ENCODE peak calls at places on chromosomes 12 and 14, in four cellular contexts. P is HepG2, O is A549, R is K562. S is an unnamed sample.

GRCh38 chr12:118972982-118973381 is 8.4 kb upstream of the SRRM4 start:
- DNase-seq in R (no peak), P (no peak), O (no peak), S (no peak)

GRCh38 chr12:110244829-110245228 is 36.2 kb upstream of the ATP2A2 start:
- DNase-seq in O (peak), R (no peak), P (no peak), S (no peak)

GRCh38 chr12:71440393-71441349 is 1.1 kb downstream of the LGR5 start:
- DNase-seq in P (peak), R (peak), O (peak), S (no peak)

GRCh38 chr14:94423465-94424056 is 29.0 kb downstream of the SERPINA11 start:
- DNase-seq in R (peak), P (peak), O (peak), S (peak)

GRCh38 chr12:53530920-53531319 is 23.6 kb upstream of the NPFF start:
- DNase-seq in O (no peak), R (no peak), P (no peak), S (no peak)

GRCh38 chr12:44874981-44875416 is 1.1 kb downstream of the NELL2 start:
- DNase-seq in R (no peak), P (no peak), O (peak), S (peak)

GRCh38 chr14:104979758-104980591 is 1.8 kb upstream of the AHNAK2 start:
- DNase-seq in R (no peak), P (no peak), O (peak), S (no peak)

GRCh38 chr14:61653507-61653906 is 41.8 kb upstream of the HIF1A start:
- DNase-seq in R (no peak), O (peak), P (no peak), S (no peak)

GRCh38 chr12:109579639-109580038 is 6.0 kb downstream of the MVK start:
- DNase-seq in P (no peak), R (no peak), O (no peak), S (no peak)

GRCh38 chr12:80565276-80565675 is 121.2 kb downstream of the PTPRQ start:
- DNase-seq in O (no peak), P (no peak), R (no peak), S (no peak)

GRCh38 chr14:67815573-67816235 is 686 bp downstream of the ZFYVE26 start:
- DNase-seq in O (no peak), P (no peak), R (peak), S (no peak)

GRCh38 chr14:102659797-102660196 is 67.3 kb downstream of the RCOR1 start:
- DNase-seq in O (peak), P (no peak), R (no peak), S (no peak)

GRCh38 chr12:44875954-44876553 is at the start of gene NELL2:
- DNase-seq in O (peak), R (peak), P (no peak), S (peak)

GRCh38 chr12:100908501-100908900 is 113.9 kb downstream of the ANO4 start:
- DNase-seq in P (no peak), R (no peak), O (no peak), S (no peak)

GRCh38 chr14:61561657-61562276 is 133.5 kb upstream of the HIF1A start:
- DNase-seq in P (peak), R (no peak), O (peak), S (no peak)

GRCh38 chr12:127515941-127516340 is 751.0 kb upstream of the TMEM132C start:
- DNase-seq in R (no peak), P (no peak), O (no peak), S (no peak)

GRCh38 chr14:24605435-24606190 is 3.9 kb downstream of the GZMH start:
- DNase-seq in R (peak), O (peak), P (peak), S (peak)

GRCh38 chr12:116954700-116955381 is 44.1 kb downstream of the FBXW8 start:
- DNase-seq in P (no peak), O (no peak), R (no peak), S (no peak)

GRCh38 chr12:116959198-116959460 is 48.4 kb downstream of the FBXW8 start:
- DNase-seq in O (no peak), R (no peak), P (no peak), S (no peak)

GRCh38 chr12:116958402-116959197 is 47.9 kb downstream of the FBXW8 start:
- DNase-seq in O (no peak), P (no peak), R (no peak), S (no peak)

GRCh38 chr12:116959845-116960514 is 49.2 kb downstream of the FBXW8 start:
- DNase-seq in P (no peak), O (no peak), R (no peak), S (no peak)

GRCh38 chr12:116955382-116956021 is 44.8 kb downstream of the FBXW8 start:
- DNase-seq in O (peak), P (peak), R (peak), S (no peak)
- TF ChIP-seq PHF8 in O (no peak), P (no peak), R (no peak), S (no peak)

DNA sequence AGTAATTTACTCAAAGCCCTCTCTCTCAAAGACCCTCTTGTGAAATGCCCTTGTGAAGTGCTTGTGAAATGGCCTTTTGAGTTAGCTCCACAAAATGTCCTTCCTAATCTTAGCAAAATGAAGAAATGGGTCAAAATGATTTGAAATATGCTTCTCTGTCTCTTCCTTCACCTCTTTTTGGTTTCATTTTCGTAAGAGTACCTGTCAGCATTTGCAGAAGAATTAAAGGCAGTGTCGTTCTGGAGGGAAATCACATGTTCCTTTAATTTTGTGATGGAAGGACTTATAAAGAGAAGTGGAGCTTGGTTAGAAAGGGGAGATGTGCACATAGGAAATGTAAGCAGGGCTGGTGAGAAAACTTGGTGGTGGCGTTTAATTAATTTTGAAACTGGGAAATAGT is 93.8 kb downstream of the HMGA2 start:
- DNase-seq in O (no peak), P (no peak), R (no peak), S (no peak)
- TF ChIP-seq PHF8 in O (no peak), P (no peak), R (no peak), S (no peak)

GRCh38 chr14:21071225-21072041 is 1.3 kb downstream of the ARHGEF40 start:
- DNase-seq in O (peak), R (peak), P (peak), S (no peak)
- TF ChIP-seq PHF8 in O (no peak), R (peak), P (no peak), S (no peak)

GRCh38 chr14:79328863-79329262 is 882.4 kb downstream of the DIO2 start:
- DNase-seq in O (no peak), R (no peak), P (no peak), S (no peak)
- TF ChIP-seq PHF8 in O (no peak), R (no peak), P (no peak), S (no peak)

GRCh38 chr12:49825360-49825970 is 2.7 kb downstream of the NCKAP5L start:
- DNase-seq in P (no peak), R (peak), O (no peak), S (no peak)
- TF ChIP-seq PHF8 in P (no peak), R (no peak), O (no peak), S (no peak)

GRCh38 chr12:106445981-106446380 is 88.4 kb downstream of the POLR3B start:
- DNase-seq in R (no peak), O (no peak), P (no peak), S (no peak)

GRCh38 chr12:106442575-106442974 is 85.0 kb downstream of the POLR3B start:
- DNase-seq in P (no peak), R (no peak), O (no peak), S (no peak)

GRCh38 chr12:106452309-106452708 is 94.8 kb downstream of the POLR3B start:
- DNase-seq in O (no peak), P (no peak), R (no peak), S (no peak)

GRCh38 chr12:106445053-106445452 is 87.5 kb downstream of the POLR3B start:
- DNase-seq in P (no peak), R (no peak), O (no peak), S (no peak)

DNA sequence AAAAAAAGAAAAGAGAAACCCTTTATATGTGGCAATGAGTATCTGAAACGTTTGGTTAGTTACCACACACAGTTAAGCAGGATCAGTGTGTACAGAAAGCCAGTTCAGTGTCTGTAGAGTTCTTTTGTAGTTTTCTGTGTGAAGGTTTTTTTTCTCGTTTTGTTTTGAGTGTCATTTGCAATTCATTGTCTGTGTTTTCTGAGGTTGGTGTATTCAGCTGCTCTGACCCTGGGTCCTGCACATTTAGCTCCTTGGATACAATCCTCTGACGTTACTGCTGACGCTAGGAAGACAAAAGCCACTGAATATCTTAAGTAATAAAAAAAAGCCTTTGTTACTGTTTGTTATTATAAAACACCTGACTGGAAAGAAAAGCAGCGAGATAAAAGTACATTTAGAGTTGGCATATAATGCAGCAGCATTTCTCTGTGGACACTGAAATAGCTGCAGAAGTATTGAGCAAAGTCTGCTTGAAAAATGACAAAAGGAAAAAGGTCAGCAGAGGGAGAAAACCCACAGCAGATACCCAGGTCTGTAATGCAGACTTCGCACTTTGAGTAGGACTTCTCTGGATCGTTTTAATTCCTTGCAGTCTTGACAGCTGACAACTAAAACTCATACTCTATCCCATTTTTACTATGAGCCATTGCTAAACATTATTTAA is 89.0 kb downstream of the POLR3B start:
- DNase-seq in O (no peak), R (no peak), P (no peak), S (no peak)
- TF ChIP-seq PHF8 in O (no peak), R (no peak), P (no peak), S (no peak)

GRCh38 chr12:132151145-132151765 is 7.0 kb downstream of the NOC4L start:
- DNase-seq in P (no peak), O (no peak), R (no peak), S (no peak)
- TF ChIP-seq PHF8 in P (no peak), O (no peak), R (no peak), S (no peak)

GRCh38 chr14:65149116-65149515 is 46.8 kb upstream of the MAX start:
- DNase-seq in R (no peak), O (no peak), P (no peak), S (no peak)
- TF ChIP-seq PHF8 in R (no peak), O (no peak), P (no peak), S (no peak)

DNA sequence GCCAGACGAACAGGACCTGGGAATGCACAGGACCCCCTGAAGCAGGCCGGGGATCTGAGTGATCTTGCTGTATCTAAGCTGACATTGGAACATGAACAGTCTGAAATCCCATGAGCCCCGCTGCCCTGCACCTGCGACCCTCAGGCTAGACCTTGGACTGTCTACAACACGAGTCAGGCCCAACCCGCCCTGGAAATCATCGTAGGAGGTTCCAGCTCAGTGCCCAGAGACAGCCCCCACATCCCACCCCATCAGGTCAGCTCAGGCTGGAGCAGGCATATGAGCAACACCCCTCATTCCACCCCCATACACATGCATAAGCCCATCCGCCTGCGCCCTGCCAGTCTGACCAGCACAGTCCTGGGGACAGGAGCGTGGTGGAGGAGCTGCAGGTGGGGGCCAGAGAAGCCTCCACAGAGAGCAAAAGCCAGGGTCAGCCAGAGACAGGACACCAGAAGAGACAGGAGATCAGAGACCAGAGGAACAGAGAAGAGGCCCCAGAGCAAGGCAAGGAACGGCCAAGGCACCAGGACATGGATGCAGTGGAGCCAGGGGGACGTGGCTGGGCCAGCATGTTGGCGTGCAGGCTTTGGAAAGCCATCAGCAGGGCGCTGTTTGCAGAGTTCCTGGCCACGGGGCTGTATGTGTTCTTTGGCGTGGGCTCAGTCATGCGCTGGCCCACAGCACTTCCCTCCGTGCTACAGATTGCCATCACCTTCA is at the start of gene AQP6:
- DNase-seq in O (no peak), R (no peak), P (no peak), S (no peak)
- TF ChIP-seq PHF8 in O (no peak), R (no peak), P (no peak), S (no peak)

S was measured in H1.